ENCODE peak calls at places on chromosomes 6 and 20, in four cellular contexts. M, R, D and C are unnamed samples.

GRCh38 chr6:80182291-80182690 is 75.8 kb downstream of the BCKDHB start:
- DNase-seq in M (no peak), R (no peak), D (no peak), C (peak; percentile 45)

GRCh38 chr6:24105146-24105545 is 20.9 kb upstream of the NRSN1 start:
- DNase-seq in M (no peak), R (no peak), D (no peak), C (no peak)

GRCh38 chr6:169859978-169860703 is 108.7 kb downstream of the ERMARD start:
- DNase-seq in M (no peak), R (no peak), D (no peak), C (no peak)

GRCh38 chr6:43927525-43928210 is 157.7 kb downstream of the VEGFA start:
- DNase-seq in M (no peak), R (no peak), D (no peak), C (no peak)

GRCh38 chr6:111566873-111567517 is 38.7 kb downstream of the TRAF3IP2 start:
- DNase-seq in M (no peak), R (no peak), D (no peak), C (no peak)

GRCh38 chr20:9572690-9573089 is 58.3 kb downstream of the LAMP5 start:
- DNase-seq in M (no peak), R (no peak), D (no peak), C (no peak)

GRCh38 chr6:45415315-45415714 is 37.6 kb upstream of the SUPT3H start:
- DNase-seq in M (no peak), R (no peak), D (no peak), C (no peak)

GRCh38 chr6:143595256-143596036 is 82.3 kb upstream of the PHACTR2 start:
- DNase-seq in M (no peak), R (no peak), D (no peak), C (no peak)

GRCh38 chr6:166318649-166319600 is 10.7 kb upstream of the PRR18 start:
- DNase-seq in M (peak; percentile 72), R (no peak), D (no peak), C (no peak)

GRCh38 chr20:4366076-4366475 is 350.7 kb upstream of the RNF24 start:
- DNase-seq in M (no peak), R (no peak), D (no peak), C (no peak)

GRCh38 chr6:37232430-37233017 is 25.0 kb upstream of the TBC1D22B start:
- DNase-seq in M (no peak), R (no peak), D (no peak), C (no peak)

GRCh38 chr6:43444036-43444435 is 11.3 kb downstream of the DLK2 start:
- DNase-seq in M (no peak), R (no peak), D (no peak), C (no peak)

GRCh38 chr6:169905041-169905807 is 153.8 kb downstream of the ERMARD start:
- DNase-seq in M (no peak), R (no peak), D (no peak), C (no peak)

GRCh38 chr6:73700060-73700459 is 4.1 kb downstream of the CD109 start:
- DNase-seq in M (no peak), R (no peak), D (no peak), C (no peak)

GRCh38 chr20:1949306-1949705 is 44.6 kb downstream of the PDYN start:
- DNase-seq in M (no peak), R (no peak), D (no peak), C (no peak)

GRCh38 chr20:6058684-6059295 is 4.9 kb upstream of the LRRN4 start:
- DNase-seq in M (no peak), R (no peak), D (no peak), C (no peak)

GRCh38 chr6:3663081-3663480 is 88.4 kb downstream of the PXDC1 start:
- DNase-seq in M (no peak), R (no peak), D (no peak), C (no peak)

GRCh38 chr6:81002126-81002525 is 750.4 kb downstream of the TENT5A start:
- DNase-seq in M (no peak), R (no peak), D (no peak), C (no peak)

GRCh38 chr6:12291785-12292604 is 1.8 kb downstream of the EDN1 start:
- DNase-seq in M (no peak), R (no peak), D (no peak), C (no peak)

GRCh38 chr20:63863798-63864544 is 1.1 kb upstream of the TPD52L2 start:
- DNase-seq in M (peak; percentile 90), R (peak; percentile 86), D (peak; percentile 67), C (peak; percentile 72)

GRCh38 chr6:112429226-112429625 is 82.1 kb downstream of the RFPL4B start:
- DNase-seq in M (no peak), R (no peak), D (no peak), C (no peak)

GRCh38 chr6:134532694-134533624 is 215.0 kb upstream of the SGK1 start:
- DNase-seq in M (no peak), R (no peak), D (no peak), C (no peak)

GRCh38 chr6:5567352-5567751 is 306.0 kb downstream of the FARS2 start:
- DNase-seq in M (no peak), R (peak; percentile 62), D (no peak), C (no peak)

GRCh38 chr6:138844203-138844602 is 48.3 kb downstream of the ECT2L start:
- DNase-seq in M (peak; percentile 74), R (no peak), D (no peak), C (no peak)

GRCh38 chr6:16639689-16640480 is 121.4 kb downstream of the ATXN1 start:
- DNase-seq in M (no peak), R (no peak), D (no peak), C (peak; percentile 49)

GRCh38 chr6:125812394-125813231 is 21.9 kb downstream of the NCOA7 start:
- DNase-seq in M (no peak), R (no peak), D (no peak), C (peak; percentile 47)

GRCh38 chr6:81996414-81996813 is 243.9 kb upstream of the TENT5A start:
- DNase-seq in M (no peak), R (no peak), D (no peak), C (peak; percentile 33)

GRCh38 chr6:28226460-28226859 is 1.4 kb downstream of the ZSCAN9 start:
- DNase-seq in M (no peak), R (no peak), D (no peak), C (no peak)

GRCh38 chr20:371755-372542 is 8.6 kb upstream of the TRIB3 start:
- DNase-seq in M (peak; percentile 75), R (no peak), D (no peak), C (no peak)

GRCh38 chr20:57433658-57434389 is 42.6 kb downstream of the RBM38 start:
- DNase-seq in M (no peak), R (no peak), D (no peak), C (no peak)

GRCh38 chr20:37823276-37823980 is 79.5 kb upstream of the VSTM2L start:
- DNase-seq in M (no peak), R (no peak), D (no peak), C (peak; percentile 71)

DNA sequence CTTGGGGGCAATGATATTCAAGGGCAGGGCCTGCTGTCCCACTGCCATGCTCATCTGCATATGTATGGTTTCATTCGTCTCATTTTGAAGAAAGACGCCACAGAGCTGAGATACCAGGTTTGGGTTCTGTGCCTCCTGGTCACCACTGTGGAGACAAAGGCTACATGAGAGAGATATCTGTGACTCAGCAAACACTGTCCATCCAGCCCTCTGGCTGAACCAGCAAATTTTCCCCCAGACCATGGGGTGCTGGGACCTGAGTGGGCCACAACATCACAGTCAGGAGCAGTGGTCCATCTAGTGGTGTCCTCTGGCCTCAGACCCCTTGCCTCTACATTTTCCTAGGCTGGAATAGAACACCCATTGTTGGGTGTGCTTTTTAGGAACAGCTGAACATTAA is at the start of gene MAS1L:
- DNase-seq in M (no peak), R (no peak), D (no peak), C (no peak)
- H3K4me1 ChIP-seq in M (no peaks in the 10 kb centered on the region), R (no peaks in the 10 kb centered on the region), D (no peaks in the 10 kb centered on the region), C (no peaks in the 10 kb centered on the region)

DNA sequence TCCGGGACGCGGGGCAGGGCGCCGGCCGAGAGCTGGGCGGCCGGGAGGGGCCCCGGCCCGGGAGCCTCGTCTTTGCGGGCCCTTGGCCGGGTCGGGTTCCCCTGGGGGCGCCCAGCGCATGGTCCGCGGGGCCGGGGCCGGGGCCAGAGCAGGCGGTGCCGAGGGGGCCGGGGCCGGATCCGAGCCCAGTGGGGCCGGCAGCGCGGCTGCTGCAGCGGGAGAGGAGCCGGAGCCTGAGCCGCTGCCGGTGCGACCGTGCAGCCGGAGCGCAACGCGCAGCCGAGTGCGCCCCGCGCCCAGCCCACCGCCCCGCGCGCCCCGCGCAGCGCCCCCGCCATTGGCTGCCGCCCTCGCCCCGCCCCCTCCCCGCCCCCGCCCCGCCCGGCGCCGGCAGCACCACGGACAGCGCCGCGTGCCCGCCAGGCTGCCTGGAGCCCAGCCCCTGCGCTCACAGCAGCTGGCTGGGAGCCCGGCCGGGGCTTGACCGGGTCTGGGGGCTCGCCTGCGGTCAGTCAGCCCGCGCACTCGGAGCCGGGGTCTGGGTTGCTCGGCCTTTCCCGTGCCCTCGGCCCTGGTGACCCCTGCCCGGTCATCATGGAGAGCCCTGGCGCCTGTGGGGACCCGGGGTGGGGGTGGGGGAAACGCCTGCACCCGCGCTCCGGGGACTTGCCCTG is at the start of gene HRH3:
- DNase-seq in M (no peak), R (no peak), D (peak; percentile 54), C (no peak)
- H3K4me3 ChIP-seq in M (peak within 1 kb of the TSS; percentile 5), R (no peak within 1 kb of the TSS), D (no peak within 1 kb of the TSS), C (no peak within 1 kb of the TSS)

GRCh38 chr6:20370801-20371200 is 30.9 kb upstream of the E2F3 start:
- DNase-seq in M (no peak), R (no peak), D (no peak), C (no peak)
- H3K4me1 ChIP-seq in M (no peaks in the 10 kb centered on the region), R (no peaks in the 10 kb centered on the region), D (peaks cover 45% of the 10 kb centered on the region), C (no peaks in the 10 kb centered on the region)

DNA sequence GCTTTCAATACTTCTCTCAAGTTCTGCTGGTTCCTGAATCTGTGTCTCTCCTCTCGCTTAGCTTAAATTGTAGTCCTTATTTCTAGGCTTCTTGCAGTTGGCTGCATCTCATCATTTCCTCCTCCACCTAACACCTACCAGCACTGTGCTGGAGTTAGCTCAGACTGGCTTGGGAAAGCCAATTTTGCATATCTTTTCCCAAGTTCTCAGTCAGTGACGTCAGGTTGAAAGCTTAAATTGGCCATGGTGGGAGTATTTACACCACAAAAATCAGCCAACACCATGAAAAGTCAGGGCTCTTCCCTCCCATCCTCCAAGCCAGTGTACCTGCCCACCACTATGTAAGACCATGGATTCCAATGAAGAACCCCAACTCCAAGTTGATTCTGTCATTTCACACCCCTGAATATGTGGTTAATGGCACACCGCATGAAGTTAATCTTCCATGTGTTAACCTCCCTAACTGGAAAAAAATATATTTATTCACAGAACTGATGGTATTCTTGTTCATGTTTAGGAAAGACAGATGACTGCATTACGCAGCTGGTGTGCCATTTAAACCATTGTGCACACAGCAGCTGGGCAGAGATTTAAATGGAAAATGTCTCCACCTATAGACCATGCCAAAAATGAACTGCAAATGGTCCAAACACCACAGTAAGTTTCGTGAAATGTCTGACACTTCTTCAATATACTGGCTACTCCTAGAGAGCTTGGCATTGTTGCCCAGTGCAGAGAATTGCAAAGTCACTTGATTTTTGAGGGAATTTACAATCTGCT is 274.1 kb upstream of the MAP3K7 start:
- DNase-seq in M (no peak), R (no peak), D (no peak), C (no peak)
- H3K4me3 ChIP-seq in M (no peak overlapping the region), R (no peak overlapping the region), D (no peak overlapping the region), C (no peak overlapping the region)